ENCODE peak calls at places on chromosome 10, in seven cellular contexts. One of them, this sample, is unnamed.

GRCh38 chr10:22219308-22219707 is 1.5 kb upstream of the EBLN1 start:
- DNase-seq in lower lobe of right lung: no peak
- DNase-seq in posterior cingulate gyrus: no peak
- DNase-seq in right atrium auricular region: no peak
- DNase-seq in RWPE1: no peak
- DNase-seq in cardiac septum: no peak
- DNase-seq in D341Med: no peak
- DNase-seq in this sample: no peak

GRCh38 chr10:78267598-78267997 is 233.9 kb downstream of the RPS24 start:
- DNase-seq in lower lobe of right lung: no peak
- DNase-seq in posterior cingulate gyrus: no peak
- DNase-seq in right atrium auricular region: no peak
- DNase-seq in RWPE1: no peak
- DNase-seq in cardiac septum: no peak
- DNase-seq in D341Med: no peak
- DNase-seq in this sample: no peak

GRCh38 chr10:7258948-7259523 is 151.8 kb downstream of the SFMBT2 start:
- DNase-seq in lower lobe of right lung: no peak
- DNase-seq in posterior cingulate gyrus: no peak
- DNase-seq in right atrium auricular region: no peak
- DNase-seq in RWPE1: no peak
- DNase-seq in cardiac septum: no peak
- DNase-seq in D341Med: no peak
- DNase-seq in this sample: no peak

GRCh38 chr10:51894752-51895151 is 195.4 kb upstream of the CSTF2T start:
- DNase-seq in lower lobe of right lung: no peak
- DNase-seq in posterior cingulate gyrus: no peak
- DNase-seq in right atrium auricular region: no peak
- DNase-seq in RWPE1: no peak
- DNase-seq in cardiac septum: no peak
- DNase-seq in D341Med: no peak
- DNase-seq in this sample: no peak

GRCh38 chr10:76649723-76650127 is 987.9 kb downstream of the KCNMA1 start:
- DNase-seq in lower lobe of right lung: no peak
- DNase-seq in posterior cingulate gyrus: no peak
- DNase-seq in right atrium auricular region: no peak
- DNase-seq in RWPE1: no peak
- DNase-seq in cardiac septum: no peak
- DNase-seq in D341Med: no peak
- DNase-seq in this sample: no peak

GRCh38 chr10:48491422-48492139 is 113.3 kb downstream of the ARHGAP22 start:
- DNase-seq in lower lobe of right lung: no peak
- DNase-seq in posterior cingulate gyrus: peak; percentile 51
- DNase-seq in right atrium auricular region: peak; percentile 26
- DNase-seq in RWPE1: no peak
- DNase-seq in cardiac septum: no peak
- DNase-seq in D341Med: peak; percentile 29
- DNase-seq in this sample: no peak

GRCh38 chr10:14382022-14382421 is 51.3 kb upstream of the FRMD4A start:
- DNase-seq in lower lobe of right lung: no peak
- DNase-seq in posterior cingulate gyrus: no peak
- DNase-seq in right atrium auricular region: no peak
- DNase-seq in RWPE1: no peak
- DNase-seq in cardiac septum: no peak
- DNase-seq in D341Med: no peak
- DNase-seq in this sample: no peak

GRCh38 chr10:65416094-65416493 is 1509.7 kb upstream of the LRRTM3 start:
- DNase-seq in lower lobe of right lung: no peak
- DNase-seq in posterior cingulate gyrus: no peak
- DNase-seq in right atrium auricular region: no peak
- DNase-seq in RWPE1: no peak
- DNase-seq in cardiac septum: no peak
- DNase-seq in D341Med: no peak
- DNase-seq in this sample: no peak

GRCh38 chr10:17286562-17287089 is 58.6 kb downstream of the VIM start:
- DNase-seq in lower lobe of right lung: no peak
- DNase-seq in posterior cingulate gyrus: no peak
- DNase-seq in right atrium auricular region: no peak
- DNase-seq in RWPE1: no peak
- DNase-seq in cardiac septum: no peak
- DNase-seq in D341Med: no peak
- DNase-seq in this sample: no peak

GRCh38 chr10:117796394-117796793 is 250.3 kb downstream of the RAB11FIP2 start:
- DNase-seq in lower lobe of right lung: no peak
- DNase-seq in posterior cingulate gyrus: no peak
- DNase-seq in right atrium auricular region: no peak
- DNase-seq in RWPE1: no peak
- DNase-seq in cardiac septum: no peak
- DNase-seq in D341Med: no peak
- DNase-seq in this sample: no peak

GRCh38 chr10:58651742-58652141 is 139.1 kb downstream of the BICC1 start:
- DNase-seq in lower lobe of right lung: no peak
- DNase-seq in posterior cingulate gyrus: no peak
- DNase-seq in right atrium auricular region: no peak
- DNase-seq in RWPE1: no peak
- DNase-seq in cardiac septum: no peak
- DNase-seq in D341Med: no peak
- DNase-seq in this sample: no peak

GRCh38 chr10:72567884-72568283 is 58.0 kb downstream of the MICU1 start:
- DNase-seq in lower lobe of right lung: no peak
- DNase-seq in posterior cingulate gyrus: no peak
- DNase-seq in right atrium auricular region: no peak
- DNase-seq in RWPE1: peak; percentile 52
- DNase-seq in cardiac septum: no peak
- DNase-seq in D341Med: peak; percentile 41
- DNase-seq in this sample: peak; percentile 67

GRCh38 chr10:4766449-4766848 is 59.6 kb upstream of the AKR1E2 start:
- DNase-seq in lower lobe of right lung: no peak
- DNase-seq in posterior cingulate gyrus: no peak
- DNase-seq in right atrium auricular region: no peak
- DNase-seq in RWPE1: no peak
- DNase-seq in cardiac septum: no peak
- DNase-seq in D341Med: no peak
- DNase-seq in this sample: no peak

GRCh38 chr10:120459185-120459584 is 2.2 kb downstream of the PLPP4 start:
- DNase-seq in lower lobe of right lung: no peak
- DNase-seq in posterior cingulate gyrus: peak; percentile 33
- DNase-seq in right atrium auricular region: no peak
- DNase-seq in RWPE1: no peak
- DNase-seq in cardiac septum: no peak
- DNase-seq in D341Med: no peak
- DNase-seq in this sample: no peak

GRCh38 chr10:32437334-32437733 is 8.6 kb upstream of the CCDC7 start:
- DNase-seq in lower lobe of right lung: no peak
- DNase-seq in posterior cingulate gyrus: no peak
- DNase-seq in right atrium auricular region: no peak
- DNase-seq in RWPE1: no peak
- DNase-seq in cardiac septum: no peak
- DNase-seq in D341Med: no peak
- DNase-seq in this sample: no peak

GRCh38 chr10:71790749-71791440 is 17.6 kb upstream of the VSIR start:
- DNase-seq in lower lobe of right lung: no peak
- DNase-seq in posterior cingulate gyrus: no peak
- DNase-seq in right atrium auricular region: no peak
- DNase-seq in RWPE1: no peak
- DNase-seq in cardiac septum: no peak
- DNase-seq in D341Med: no peak
- DNase-seq in this sample: no peak

GRCh38 chr10:122140477-122140902 is 130.6 kb upstream of the BTBD16 start:
- DNase-seq in lower lobe of right lung: no peak
- DNase-seq in posterior cingulate gyrus: no peak
- DNase-seq in right atrium auricular region: peak; percentile 76
- DNase-seq in RWPE1: peak; percentile 59
- DNase-seq in cardiac septum: no peak
- DNase-seq in D341Med: no peak
- DNase-seq in this sample: no peak

GRCh38 chr10:5890519-5890878 is 456 bp downstream of the FBH1 start:
- DNase-seq in lower lobe of right lung: no peak
- DNase-seq in posterior cingulate gyrus: no peak
- DNase-seq in right atrium auricular region: no peak
- DNase-seq in RWPE1: peak; percentile 36
- DNase-seq in cardiac septum: peak; percentile 75
- DNase-seq in D341Med: no peak
- DNase-seq in this sample: peak; percentile 45

GRCh38 chr10:99630439-99630838 is 10.2 kb upstream of the SLC25A28 start:
- DNase-seq in lower lobe of right lung: no peak
- DNase-seq in posterior cingulate gyrus: no peak
- DNase-seq in right atrium auricular region: no peak
- DNase-seq in RWPE1: peak; percentile 45
- DNase-seq in cardiac septum: no peak
- DNase-seq in D341Med: no peak
- DNase-seq in this sample: no peak

GRCh38 chr10:122703483-122704448 is 4.1 kb upstream of the C10orf120 start:
- DNase-seq in lower lobe of right lung: peak; percentile 61
- DNase-seq in posterior cingulate gyrus: peak; percentile 86
- DNase-seq in right atrium auricular region: peak; percentile 83
- DNase-seq in RWPE1: peak; percentile 90
- DNase-seq in cardiac septum: no peak
- DNase-seq in D341Med: peak; percentile 45
- DNase-seq in this sample: peak; percentile 89

GRCh38 chr10:103278862-103279298 is 1.9 kb downstream of the INA start:
- DNase-seq in lower lobe of right lung: peak; percentile 56
- DNase-seq in posterior cingulate gyrus: no peak
- DNase-seq in right atrium auricular region: no peak
- DNase-seq in RWPE1: peak; percentile 48
- DNase-seq in cardiac septum: no peak
- DNase-seq in D341Med: no peak
- DNase-seq in this sample: peak; percentile 91

GRCh38 chr10:33706191-33706590 is 371.7 kb upstream of the NRP1 start:
- DNase-seq in lower lobe of right lung: no peak
- DNase-seq in posterior cingulate gyrus: no peak
- DNase-seq in right atrium auricular region: no peak
- DNase-seq in RWPE1: peak; percentile 41
- DNase-seq in cardiac septum: no peak
- DNase-seq in D341Med: no peak
- DNase-seq in this sample: no peak

GRCh38 chr10:88473989-88474883 is 108.9 kb downstream of the RNLS start:
- DNase-seq in lower lobe of right lung: peak; percentile 51
- DNase-seq in posterior cingulate gyrus: no peak
- DNase-seq in right atrium auricular region: no peak
- DNase-seq in RWPE1: peak; percentile 79
- DNase-seq in cardiac septum: no peak
- DNase-seq in D341Med: peak; percentile 9
- DNase-seq in this sample: peak; percentile 3

GRCh38 chr10:58094985-58095718 is 172.5 kb downstream of the IPMK start:
- DNase-seq in lower lobe of right lung: no peak
- DNase-seq in posterior cingulate gyrus: no peak
- DNase-seq in right atrium auricular region: no peak
- DNase-seq in RWPE1: no peak
- DNase-seq in cardiac septum: no peak
- DNase-seq in D341Med: no peak
- DNase-seq in this sample: no peak

GRCh38 chr10:51224610-51225230 is 150.4 kb downstream of the PRKG1 start:
- DNase-seq in lower lobe of right lung: no peak
- DNase-seq in posterior cingulate gyrus: no peak
- DNase-seq in right atrium auricular region: no peak
- DNase-seq in RWPE1: no peak
- DNase-seq in cardiac septum: no peak
- DNase-seq in D341Med: no peak
- DNase-seq in this sample: no peak

GRCh38 chr10:18402766-18403346 is 248.5 kb downstream of the NSUN6 start:
- DNase-seq in lower lobe of right lung: no peak
- DNase-seq in posterior cingulate gyrus: no peak
- DNase-seq in right atrium auricular region: no peak
- DNase-seq in RWPE1: no peak
- DNase-seq in cardiac septum: no peak
- DNase-seq in D341Med: no peak
- DNase-seq in this sample: no peak

GRCh38 chr10:110758128-110758527 is 113.6 kb upstream of the PDCD4 start:
- DNase-seq in lower lobe of right lung: no peak
- DNase-seq in posterior cingulate gyrus: no peak
- DNase-seq in right atrium auricular region: no peak
- DNase-seq in RWPE1: no peak
- DNase-seq in cardiac septum: no peak
- DNase-seq in D341Med: no peak
- DNase-seq in this sample: no peak

GRCh38 chr10:48602401-48603135 is 2.3 kb downstream of the ARHGAP22 start:
- DNase-seq in lower lobe of right lung: no peak
- DNase-seq in posterior cingulate gyrus: no peak
- DNase-seq in right atrium auricular region: peak; percentile 59
- DNase-seq in RWPE1: no peak
- DNase-seq in cardiac septum: peak; percentile 43
- DNase-seq in D341Med: no peak
- DNase-seq in this sample: no peak

GRCh38 chr10:95246582-95247051 is 44.2 kb downstream of the PDLIM1 start:
- DNase-seq in lower lobe of right lung: peak; percentile 65
- DNase-seq in posterior cingulate gyrus: peak; percentile 51
- DNase-seq in right atrium auricular region: peak; percentile 85
- DNase-seq in RWPE1: no peak
- DNase-seq in cardiac septum: no peak
- DNase-seq in D341Med: peak; percentile 73
- DNase-seq in this sample: peak; percentile 96

GRCh38 chr10:124879136-124879535 is 62.8 kb upstream of the ZRANB1 start:
- DNase-seq in lower lobe of right lung: peak; percentile 18
- DNase-seq in posterior cingulate gyrus: no peak
- DNase-seq in right atrium auricular region: no peak
- DNase-seq in RWPE1: no peak
- DNase-seq in cardiac septum: peak; percentile 49
- DNase-seq in D341Med: no peak
- DNase-seq in this sample: no peak